ENCODE peak calls at places on chromosomes 11 and 22, in four cellular contexts. K, J, A and T are unnamed samples.
A peak's percentile ranks its signal among the peaks of the same experiment; 100 is the strongest.

GRCh38 chr11:128911239-128911638 is 20.1 kb downstream of the KCNJ5 start:
- DNase-seq in A (no peak), K (no peak), J (no peak), T (no peak)

GRCh38 chr11:82494988-82495432 is 238.7 kb downstream of the FAM181B start:
- DNase-seq in K (no peak), A (peak; percentile 14), J (no peak), T (peak; percentile 30)

GRCh38 chr11:126113012-126113411 is 50.3 kb upstream of the CDON start:
- DNase-seq in A (no peak), J (no peak), K (no peak), T (no peak)

GRCh38 chr11:132472411-132473205 is 1059.7 kb downstream of the OPCML start:
- DNase-seq in J (no peak), K (no peak), A (no peak), T (no peak)

GRCh38 chr11:130599073-130599654 is 150.7 kb downstream of the ADAMTS15 start:
- DNase-seq in A (no peak), K (no peak), J (no peak), T (no peak)

GRCh38 chr22:32823024-32823730 is 21.7 kb downstream of the TIMP3 start:
- DNase-seq in A (peak; percentile 62), J (peak; percentile 59), K (no peak), T (no peak)

GRCh38 chr11:123197711-123198110 is 2.7 kb upstream of the CLMP start:
- DNase-seq in J (no peak), A (no peak), K (no peak), T (no peak)

GRCh38 chr11:120137187-120137610 is 714 bp downstream of the TRIM29 start:
- DNase-seq in J (no peak), K (no peak), A (no peak), T (no peak)

GRCh38 chr11:14698771-14699170 is 55.2 kb downstream of the PDE3B start:
- DNase-seq in A (no peak), J (no peak), K (no peak), T (no peak)

GRCh38 chr11:35485656-35486318 is 39.6 kb downstream of the PAMR1 start:
- DNase-seq in J (peak; percentile 71), K (peak; percentile 7), A (peak; percentile 34), T (peak; percentile 67)

GRCh38 chr11:126647735-126648134 is 292.2 kb downstream of the ST3GAL4 start:
- DNase-seq in J (no peak), K (no peak), A (no peak), T (no peak)

GRCh38 chr11:134069426-134069921 is 602 bp downstream of the JAM3 start:
- DNase-seq in J (no peak), A (no peak), K (no peak), T (no peak)

GRCh38 chr11:68470304-68470811 is 9.8 kb downstream of the PPP6R3 start:
- DNase-seq in A (no peak), K (no peak), J (no peak), T (no peak)

GRCh38 chr22:43823911-43824665 is 12.0 kb upstream of the EFCAB6 start:
- DNase-seq in K (no peak), A (no peak), J (no peak), T (no peak)

GRCh38 chr22:18994056-18994455 is 58.0 kb upstream of the PRODH start:
- DNase-seq in K (no peak), J (no peak), A (no peak), T (no peak)

GRCh38 chr11:65555693-65556231 is 2.4 kb downstream of the LTBP3 start:
- DNase-seq in A (peak; percentile 83), J (no peak), K (no peak), T (no peak)

GRCh38 chr11:13674799-13675509 is 6.5 kb downstream of the FAR1 start:
- DNase-seq in J (no peak), A (no peak), K (no peak), T (no peak)

GRCh38 chr11:114610550-114610949 is 15.0 kb upstream of the NXPE4 start:
- DNase-seq in K (no peak), J (no peak), A (no peak), T (no peak)

GRCh38 chr11:65204646-65205601 is 23.2 kb downstream of the CAPN1 start:
- DNase-seq in J (no peak), K (no peak), A (peak; percentile 37), T (peak; percentile 96)

GRCh38 chr11:79708319-79708928 is 267.6 kb upstream of the TENM4 start:
- DNase-seq in K (peak; percentile 1), A (peak; percentile 53), J (no peak), T (peak; percentile 54)
- TF ChIP-seq SUZ12 in K (no peak), A (no peak), J (no peak), T (no peak)

DNA sequence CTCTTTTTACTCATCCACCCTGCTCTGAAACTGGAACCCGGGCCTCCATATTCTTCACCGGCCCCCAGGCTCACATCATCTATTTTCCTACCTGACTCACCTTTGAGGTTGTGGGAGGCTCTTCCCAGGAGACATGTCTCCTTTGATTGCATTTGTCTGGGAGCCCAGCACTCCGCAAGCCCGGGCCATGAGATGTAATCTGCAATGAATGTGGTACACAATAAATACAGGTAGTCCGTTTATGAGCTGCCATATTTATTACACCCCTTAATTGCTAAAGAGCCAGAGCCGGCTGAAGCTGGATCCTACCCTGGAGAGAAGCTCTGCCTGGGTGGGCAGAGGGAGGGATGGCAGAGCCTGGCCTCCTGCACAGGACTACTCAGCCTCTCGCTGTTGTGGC is 49.6 kb downstream of the TP53I11 start:
- DNase-seq in J (no peak), A (no peak), K (no peak), T (no peak)
- H3K9ac ChIP-seq in J (no peak overlapping the region), A (no peak overlapping the region), K (no peak overlapping the region), T (peak overlapping the region; percentile 23)

GRCh38 chr22:38477515-38477914 is 9.6 kb downstream of the KDELR3 start:
- DNase-seq in J (no peak), K (no peak), A (no peak), T (no peak)
- H3K4me1 ChIP-seq in J (no peaks in the 10 kb centered on the region), K (no peaks in the 10 kb centered on the region), A (peaks cover 12% of the 10 kb centered on the region), T (peaks cover 4% of the 10 kb centered on the region)

DNA sequence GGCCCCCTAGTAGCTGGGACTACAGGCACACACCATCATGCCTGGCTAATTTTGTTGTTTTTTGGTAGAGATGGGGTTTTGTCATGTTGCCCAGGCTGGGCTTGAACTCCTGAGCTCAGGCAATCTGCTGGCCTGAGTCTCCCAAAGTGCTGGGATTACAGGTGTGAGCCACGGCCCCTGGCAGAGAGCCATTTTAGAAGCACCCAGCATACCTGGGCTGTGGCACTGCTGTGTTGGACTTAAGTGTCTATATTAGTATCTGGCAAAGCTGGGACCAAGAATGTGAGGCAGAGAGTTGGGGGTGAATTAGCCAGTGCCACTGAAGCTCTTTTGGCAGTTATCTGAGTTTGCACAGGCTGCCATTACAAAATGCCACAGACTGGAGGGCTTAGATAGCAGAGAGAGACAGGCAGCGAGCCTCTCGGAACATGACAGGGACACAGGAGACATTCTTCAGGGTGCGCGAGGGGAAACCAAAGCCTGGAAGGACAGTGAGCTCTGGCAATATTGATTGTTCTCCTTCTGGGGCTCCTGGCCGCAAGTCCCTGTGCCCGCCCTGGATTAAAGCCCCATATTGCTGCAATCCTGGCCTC is 87.7 kb upstream of the ALX4 start:
- DNase-seq in J (no peak), A (no peak), K (no peak), T (no peak)
- TF ChIP-seq SUZ12 in J (no peak), A (no peak), K (no peak), T (no peak)

GRCh38 chr11:118612378-118612777 is 5.0 kb downstream of the PHLDB1 start:
- DNase-seq in A (no peak), J (no peak), K (no peak), T (no peak)

GRCh38 chr11:118609380-118610219 is 2.2 kb downstream of the PHLDB1 start:
- DNase-seq in K (no peak), J (no peak), A (no peak), T (no peak)

GRCh38 chr11:118610220-118610772 is 2.9 kb downstream of the PHLDB1 start:
- DNase-seq in K (no peak), A (no peak), J (no peak), T (no peak)

GRCh38 chr11:118608268-118609214 is 1.1 kb downstream of the PHLDB1 start:
- DNase-seq in K (no peak), A (no peak), J (no peak), T (no peak)

GRCh38 chr11:118610773-118611432 is 3.5 kb downstream of the PHLDB1 start:
- DNase-seq in A (peak; percentile 34), J (peak; percentile 60), K (no peak), T (peak; percentile 72)
- H3K9ac ChIP-seq in A (no peak overlapping the region), J (no peak overlapping the region), K (no peak overlapping the region), T (no peak overlapping the region)

GRCh38 chr11:70315726-70316125 is 45.2 kb downstream of the PPFIA1 start:
- DNase-seq in K (no peak), J (no peak), A (no peak), T (no peak)

GRCh38 chr11:70312401-70313357 is 42.2 kb downstream of the PPFIA1 start:
- DNase-seq in A (no peak), K (no peak), J (no peak), T (no peak)

GRCh38 chr11:70314730-70315129 is 44.2 kb downstream of the PPFIA1 start:
- DNase-seq in K (peak; percentile 42), J (no peak), A (no peak), T (no peak)

GRCh38 chr11:70311616-70312015 is 41.1 kb downstream of the PPFIA1 start:
- DNase-seq in J (no peak), K (no peak), A (no peak), T (no peak)

GRCh38 chr11:70313945-70314344 is 43.5 kb downstream of the PPFIA1 start:
- DNase-seq in A (no peak), K (peak; percentile 5), J (no peak), T (no peak)
- H3K4me1 ChIP-seq in A (peaks cover 18% of the 10 kb centered on the region), K (peaks cover 8% of the 10 kb centered on the region), J (peaks cover 42% of the 10 kb centered on the region), T (peaks cover 5% of the 10 kb centered on the region)